ENCODE peak calls at places on chromosome 21, in four cellular contexts. M is H1, Z is K562, O is HepG2. S is an unnamed sample.

GRCh38 chr21:25509862-25510261 is 97.4 kb downstream of the MRPL39 start:
- DNase-seq in Z (no peak), O (no peak), M (no peak), S (no peak)

GRCh38 chr21:14591882-14592281 is 45.8 kb upstream of the SAMSN1 start:
- DNase-seq in O (no peak), M (no peak), Z (no peak), S (no peak)

GRCh38 chr21:42769820-42770716 is 109.3 kb downstream of the WDR4 start:
- DNase-seq in Z (no peak), O (no peak), M (no peak), S (no peak)

GRCh38 chr21:42063206-42063577 is 7.9 kb upstream of the UMODL1 start:
- DNase-seq in O (no peak), Z (no peak), M (no peak), S (no peak)

GRCh38 chr21:26389971-26390641 is 183.0 kb downstream of the CYYR1 start:
- DNase-seq in M (no peak), O (no peak), Z (no peak), S (no peak)

GRCh38 chr21:17270234-17270633 is 242.6 kb upstream of the CXADR start:
- DNase-seq in Z (no peak), O (peak), M (no peak), S (no peak)

GRCh38 chr21:17797967-17798366 is 21.2 kb downstream of the C21orf91 start:
- DNase-seq in O (no peak), M (no peak), Z (no peak), S (no peak)

GRCh38 chr21:31543191-31543590 is 116.3 kb upstream of the SOD1 start:
- DNase-seq in M (no peak), Z (no peak), O (no peak), S (no peak)

GRCh38 chr21:16969636-16970035 is 543.2 kb upstream of the CXADR start:
- DNase-seq in Z (no peak), O (no peak), M (no peak), S (no peak)

GRCh38 chr21:30256100-30256499 is 26.6 kb downstream of the KRTAP24-1 start:
- DNase-seq in O (no peak), Z (no peak), M (no peak), S (no peak)

GRCh38 chr21:41166947-41167346 is 1.0 kb upstream of the BACE2 start:
- DNase-seq in O (no peak), Z (no peak), M (no peak), S (no peak)

GRCh38 chr21:26845066-26845749 is at the start of gene ADAMTS1:
- DNase-seq in M (peak), O (peak), Z (no peak), S (peak)

GRCh38 chr21:16535100-16535418 is 805.3 kb downstream of the USP25 start:
- DNase-seq in M (no peak), O (no peak), Z (no peak), S (no peak)

GRCh38 chr21:15679630-15680029 is 50.2 kb upstream of the USP25 start:
- DNase-seq in O (peak), M (no peak), Z (no peak), S (peak)

GRCh38 chr21:42632771-42633690 is 20.4 kb upstream of the PDE9A start:
- DNase-seq in Z (no peak), M (no peak), O (no peak), S (no peak)

GRCh38 chr21:32525282-32525681 is 60.0 kb downstream of the TCP10L start:
- DNase-seq in M (no peak), O (no peak), Z (no peak), S (peak)

GRCh38 chr21:26112979-26113378 is 57.6 kb downstream of the APP start:
- DNase-seq in O (no peak), Z (no peak), M (no peak), S (no peak)

GRCh38 chr21:46055863-46056281 is 42.0 kb upstream of the COL6A2 start:
- DNase-seq in M (no peak), Z (no peak), O (no peak), S (no peak)
- TF ChIP-seq JUN in M (no peak), Z (no peak), O (no peak), S (no peak)

DNA sequence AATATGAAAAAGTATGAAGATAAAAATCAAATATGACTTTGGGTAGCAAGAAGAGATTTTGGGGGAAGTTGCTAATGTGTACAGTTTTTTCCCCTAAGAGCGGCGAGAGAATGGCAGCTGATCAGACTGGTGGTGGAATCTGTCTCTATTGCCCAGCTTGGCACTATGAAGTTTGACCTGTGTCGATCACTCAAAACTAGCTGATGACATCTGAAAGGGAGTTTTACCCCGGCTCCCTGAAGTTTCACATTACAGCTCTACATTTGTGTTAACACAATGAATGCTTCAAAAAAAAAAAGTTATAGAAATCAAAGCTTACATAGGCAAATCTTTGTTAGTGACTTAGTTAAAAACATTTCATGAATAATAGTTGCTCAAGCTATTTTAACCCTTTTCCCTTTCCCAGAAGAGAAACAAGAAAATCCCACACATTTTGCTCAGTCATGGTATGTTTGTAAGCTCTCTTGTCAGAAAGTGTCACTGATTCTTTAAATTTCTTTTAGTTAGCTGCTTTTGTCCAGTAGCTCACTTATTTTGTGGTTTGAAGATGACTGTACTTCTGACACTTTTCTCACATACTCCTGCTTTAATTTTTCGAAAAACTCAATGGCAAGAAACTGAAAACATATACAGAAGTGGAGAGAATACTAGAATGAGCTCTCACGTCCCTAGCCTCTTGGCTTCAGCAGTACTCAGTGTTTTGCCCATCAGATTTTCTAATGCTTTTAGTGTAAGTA is 41.3 kb downstream of the DYRK1A start:
- DNase-seq in Z (no peak), O (no peak), M (no peak), S (no peak)
- TF ChIP-seq CREB1 in Z (no peak), O (no peak), M (no peak), S (no peak)

GRCh38 chr21:35597750-35598339 is 462.5 kb downstream of the SETD4 start:
- DNase-seq in Z (no peak), O (no peak), M (no peak), S (no peak)
- TF ChIP-seq ATF3 in Z (no peak), O (no peak), M (no peak), S (no peak)

GRCh38 chr21:44801468-44802395 is at the start of gene UBE2G2:
- DNase-seq in O (peak), Z (peak), M (no peak), S (peak)

GRCh38 chr21:44800971-44801467 is 601 bp downstream of the UBE2G2 start:
- DNase-seq in O (peak), Z (peak), M (no peak), S (no peak)

GRCh38 chr21:44804762-44805161 is 3.1 kb upstream of the UBE2G2 start:
- DNase-seq in M (no peak), Z (no peak), O (no peak), S (no peak)

GRCh38 chr21:44803651-44804050 is 2.0 kb upstream of the UBE2G2 start:
- DNase-seq in M (no peak), Z (no peak), O (no peak), S (no peak)

GRCh38 chr21:44802396-44803153 is 955 bp upstream of the UBE2G2 start:
- DNase-seq in Z (peak), M (no peak), O (peak), S (no peak)
- TF ChIP-seq JUN in Z (no peak), M (no peak), O (no peak), S (no peak)

DNA sequence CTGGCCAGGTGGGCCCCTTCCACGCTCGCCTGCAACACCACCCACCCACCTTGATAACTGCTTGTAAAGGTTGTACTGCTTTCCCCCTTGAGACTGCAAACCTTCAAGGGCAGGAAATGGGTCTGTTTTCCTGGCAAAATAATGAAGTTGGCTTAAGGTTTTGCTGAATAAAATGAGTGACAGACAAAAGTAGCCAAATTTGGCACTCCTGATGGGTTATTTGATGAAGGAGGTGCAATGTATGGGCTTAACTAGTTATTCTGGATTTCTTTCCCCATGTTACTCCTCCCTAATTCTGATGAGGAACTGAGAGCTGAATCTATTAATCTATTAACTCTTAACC is 14.6 kb upstream of the HLCS start:
- DNase-seq in M (no peak), Z (no peak), O (no peak), S (no peak)
- TF ChIP-seq CREB1 in M (no peak), Z (no peak), O (no peak), S (no peak)

GRCh38 chr21:38319781-38320180 is 63.0 kb downstream of the KCNJ15 start:
- DNase-seq in M (no peak), O (no peak), Z (no peak), S (no peak)
- TF ChIP-seq ATF3 in M (no peak), O (no peak), Z (no peak), S (no peak)

GRCh38 chr21:45818904-45819285 is 162.7 kb upstream of the COL6A1 start:
- DNase-seq in M (no peak), O (peak), Z (no peak), S (no peak)
- TF ChIP-seq JUN in M (no peak), O (no peak), Z (no peak), S (no peak)

DNA sequence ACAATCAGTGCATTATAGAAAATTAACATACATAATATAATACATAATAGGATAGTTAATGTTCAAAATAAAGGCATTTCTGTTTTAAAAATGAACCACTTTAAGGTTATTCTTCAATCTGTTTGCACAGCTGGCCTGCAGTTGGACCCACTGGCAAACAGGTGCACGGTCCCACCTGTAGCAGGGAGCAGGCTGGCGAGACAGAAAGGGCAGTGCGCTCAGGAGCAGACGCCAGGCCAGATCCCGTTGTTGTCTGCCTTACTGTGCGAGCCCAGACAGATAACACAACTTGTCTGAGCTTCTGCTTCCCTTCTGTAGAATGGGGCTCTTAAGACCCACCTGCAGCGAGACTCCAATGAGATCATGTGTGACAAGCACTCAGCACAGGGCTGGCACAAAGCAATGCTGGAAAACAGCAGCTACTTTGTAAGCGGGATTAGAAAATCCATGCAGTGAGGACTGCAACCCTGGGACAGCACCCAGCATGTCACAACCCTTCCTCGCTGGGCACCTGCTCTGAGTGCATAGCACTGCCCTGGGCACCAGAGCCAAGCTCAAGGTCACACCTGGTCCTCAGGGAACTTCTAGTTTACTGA is 33.5 kb downstream of the VPS26C start:
- DNase-seq in M (no peak), O (no peak), Z (no peak), S (no peak)
- TF ChIP-seq CREB1 in M (no peak), O (no peak), Z (no peak), S (no peak)

DNA sequence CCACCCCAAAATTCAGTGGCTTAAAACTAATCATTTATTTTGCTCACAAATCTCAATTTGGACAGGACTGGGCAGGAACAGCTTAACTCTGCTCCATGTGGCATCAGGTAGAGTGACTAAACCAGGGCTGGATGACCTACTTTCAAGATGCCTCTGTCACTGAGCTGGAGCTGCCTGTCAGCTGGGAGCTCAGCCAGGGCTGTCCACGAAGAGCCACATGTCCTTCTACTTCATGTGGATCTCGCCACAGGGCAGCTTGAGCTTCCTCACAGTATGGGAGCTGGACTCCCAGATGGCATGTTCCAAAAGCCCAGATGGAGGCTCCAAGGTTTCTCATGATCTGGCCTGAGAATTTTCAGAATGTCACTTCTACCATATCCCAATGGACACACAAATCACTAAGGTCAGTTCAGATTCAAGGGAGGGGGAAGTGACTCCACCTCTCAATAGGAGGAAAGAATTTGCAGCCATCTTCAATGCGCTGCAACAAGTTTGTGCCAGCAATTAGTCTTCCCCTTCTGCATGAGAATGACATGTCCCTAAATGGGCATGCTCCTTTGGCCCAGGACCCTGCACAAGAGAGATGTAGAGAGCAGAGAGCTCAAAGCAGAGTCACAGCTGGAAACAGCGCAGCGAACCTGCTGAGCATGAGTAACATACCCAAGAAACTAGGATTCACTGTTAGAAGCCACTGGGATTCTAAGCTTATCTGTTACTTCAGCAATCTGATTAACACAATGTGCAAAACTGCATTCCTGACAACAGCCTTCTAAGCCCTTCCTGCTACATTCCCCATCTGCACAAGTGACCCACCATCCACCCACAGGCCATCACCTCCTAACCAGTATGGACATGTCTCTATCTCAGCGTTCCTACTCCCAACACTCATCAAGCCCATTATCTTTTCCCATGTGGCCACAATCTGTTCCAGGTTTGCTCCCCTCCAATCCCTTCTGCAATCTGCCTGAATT is 17.0 kb downstream of the HLCS start:
- DNase-seq in M (no peak), O (no peak), Z (no peak), S (no peak)
- TF ChIP-seq ATF3 in M (no peak), O (no peak), Z (no peak), S (no peak)

GRCh38 chr21:46022551-46023107 is 41.1 kb downstream of the COL6A1 start:
- DNase-seq in M (no peak), O (peak), Z (peak), S (no peak)
- TF ChIP-seq JUN in M (no peak), O (no peak), Z (peak), S (no peak)

S was measured in WTC11.